ENCODE peak calls at places on chromosome 20, in six cellular contexts. Z is AG08396, L is right cardiac atrium, W is T-helper 1 cell, O is aorta, H is RPMI7951. S is an unnamed sample.

GRCh38 chr20:18144541-18145099 is 7.0 kb downstream of the KAT14 start:
- DNase-seq in W (no peak), O (no peak), L (no peak), Z (no peak), H (no peak), S (no peak)

GRCh38 chr20:60030471-60030870 is 72.2 kb downstream of the CDH26 start:
- DNase-seq in O (no peak), Z (no peak), W (no peak), H (no peak), L (no peak), S (no peak)

GRCh38 chr20:33291830-33292355 is 8.9 kb downstream of the BPIFB1 start:
- DNase-seq in L (no peak), H (no peak), O (no peak), W (peak), Z (peak), S (peak)

GRCh38 chr20:24431650-24432049 is 37.8 kb upstream of the SYNDIG1 start:
- DNase-seq in L (no peak), O (no peak), H (no peak), W (no peak), Z (no peak), S (no peak)

GRCh38 chr20:6051505-6051904 is 2.4 kb downstream of the LRRN4 start:
- DNase-seq in Z (peak), L (no peak), O (no peak), H (peak), W (no peak), S (no peak)

GRCh38 chr20:21450572-21450971 is 53.2 kb upstream of the NKX2-4 start:
- DNase-seq in W (no peak), H (peak), O (no peak), Z (no peak), L (no peak), S (no peak)

GRCh38 chr20:32457476-32457986 is 99.4 kb downstream of the ASXL1 start:
- DNase-seq in Z (peak), O (peak), L (peak), H (peak), W (no peak), S (peak)

GRCh38 chr20:35369804-35370203 is 42.0 kb downstream of the UQCC1 start:
- DNase-seq in Z (no peak), H (peak), O (no peak), L (no peak), W (no peak), S (no peak)

GRCh38 chr20:40506567-40506966 is 182.5 kb downstream of the MAFB start:
- DNase-seq in H (peak), O (peak), L (peak), W (no peak), Z (peak), S (peak)

GRCh38 chr20:13301596-13301995 is 80.5 kb downstream of the ISM1 start:
- DNase-seq in W (no peak), L (no peak), Z (no peak), H (no peak), O (no peak), S (no peak)

GRCh38 chr20:25454153-25454900 is 46.9 kb downstream of the GINS1 start:
- DNase-seq in O (no peak), H (no peak), L (no peak), Z (no peak), W (no peak), S (no peak)

GRCh38 chr20:18743665-18744440 is 69.7 kb upstream of the SCP2D1 start:
- DNase-seq in L (no peak), Z (no peak), W (no peak), H (no peak), O (no peak), S (no peak)

GRCh38 chr20:32441638-32442037 is 83.5 kb downstream of the ASXL1 start:
- DNase-seq in W (no peak), H (no peak), Z (no peak), O (no peak), L (no peak), S (no peak)

GRCh38 chr20:38764563-38765355 is 16.5 kb downstream of the ACTR5 start:
- DNase-seq in W (no peak), O (peak), L (no peak), Z (peak), H (peak), S (no peak)

GRCh38 chr20:3613821-3614440 is 49.3 kb downstream of the GFRA4 start:
- DNase-seq in L (no peak), Z (no peak), O (no peak), H (no peak), W (no peak), S (no peak)

GRCh38 chr20:53903652-53903987 is 166.8 kb downstream of the BCAS1 start:
- DNase-seq in W (no peak), L (no peak), Z (no peak), H (no peak), O (no peak), S (no peak)

GRCh38 chr20:31666258-31667042 is 28.7 kb downstream of the COX4I2 start:
- DNase-seq in H (no peak), W (no peak), O (no peak), L (peak), Z (no peak), S (no peak)

GRCh38 chr20:60037120-60037499 is 78.9 kb downstream of the CDH26 start:
- DNase-seq in Z (peak), H (peak), W (no peak), L (no peak), O (peak), S (no peak)

GRCh38 chr20:25467441-25467840 is 60.0 kb downstream of the GINS1 start:
- DNase-seq in Z (no peak), H (no peak), W (no peak), O (peak), L (no peak), S (no peak)

GRCh38 chr20:1465470-1466210 is 1.0 kb downstream of the NSFL1C start:
- DNase-seq in H (no peak), O (no peak), L (no peak), Z (no peak), W (no peak), S (no peak)

GRCh38 chr20:16243470-16243869 is 329.8 kb downstream of the KIF16B start:
- DNase-seq in W (no peak), Z (no peak), O (no peak), L (no peak), H (no peak), S (no peak)

GRCh38 chr20:32190608-32191415 is 16.7 kb downstream of the PLAGL2 start:
- DNase-seq in O (no peak), L (no peak), H (no peak), Z (no peak), W (no peak), S (no peak)

GRCh38 chr20:36957875-36958667 is 6.6 kb upstream of the SAMHD1 start:
- DNase-seq in H (no peak), L (no peak), W (no peak), Z (no peak), O (peak), S (no peak)

GRCh38 chr20:17825949-17826843 is 126.4 kb downstream of the BANF2 start:
- DNase-seq in L (no peak), W (no peak), Z (no peak), H (peak), O (no peak), S (no peak)

GRCh38 chr20:59561614-59562277 is 42.6 kb upstream of the PHACTR3 start:
- DNase-seq in W (no peak), L (no peak), H (no peak), O (no peak), Z (no peak), S (no peak)

GRCh38 chr20:24612799-24613775 is 143.7 kb downstream of the SYNDIG1 start:
- DNase-seq in H (peak), Z (no peak), L (no peak), W (no peak), O (no peak), S (no peak)

GRCh38 chr20:25389858-25390537 is 637 bp downstream of the ABHD12 start:
- DNase-seq in O (peak), L (peak), W (peak), Z (peak), H (peak), S (peak)